ENCODE peak calls at places on chromosomes 6 and 20, in ten cellular contexts. O is D721Med; B is astrocyte; N is sciatic nerve; A is fibroblast of pulmonary artery; Z is naive B cell; D is activated T-cell treated with anti-CD3 and anti-CD28 coated beads, Interleukin-2, amount 50 U/mL, for 72 hours; F is naive thymus-derived CD8-positive, alpha-beta T cell; E is PC-3; K is HTR-8/SVneo. J is an unnamed sample.

GRCh38 chr6:13762648-13763441 is 51.2 kb upstream of the RANBP9 start:
- DNase-seq in O (no peak), B (peak), N (no peak), A (peak), Z (peak), D (peak), F (no peak), E (no peak), K (no peak), J (no peak)

GRCh38 chr20:47543006-47543431 is 41.3 kb downstream of the NCOA3 start:
- DNase-seq in O (no peak), B (peak), N (no peak), A (no peak), Z (no peak), D (no peak), F (no peak), E (no peak), K (no peak), J (no peak)

GRCh38 chr6:84271086-84271716 is 43.8 kb upstream of the CEP162 start:
- DNase-seq in O (no peak), B (no peak), N (no peak), A (no peak), Z (no peak), D (no peak), F (no peak), E (no peak), K (no peak), J (no peak)

GRCh38 chr6:17336425-17336824 is 55.3 kb downstream of the RBM24 start:
- DNase-seq in O (no peak), B (peak), N (no peak), A (no peak), Z (no peak), D (no peak), F (no peak), E (no peak), K (no peak), J (no peak)

GRCh38 chr20:57439432-57439831 is 48.2 kb downstream of the RBM38 start:
- DNase-seq in O (no peak), B (no peak), N (no peak), A (no peak), Z (no peak), D (no peak), F (no peak), E (peak), K (no peak), J (no peak)

GRCh38 chr6:52540286-52540902 is 36.5 kb downstream of the TRAM2 start:
- DNase-seq in O (no peak), B (peak), N (no peak), A (no peak), Z (no peak), D (no peak), F (no peak), E (peak), K (no peak), J (no peak)

GRCh38 chr20:6886065-6886729 is 118.7 kb downstream of the BMP2 start:
- DNase-seq in O (no peak), B (no peak), N (no peak), A (no peak), Z (no peak), D (no peak), F (no peak), E (no peak), K (no peak), J (no peak)

GRCh38 chr6:166612471-166612881 is 14.6 kb downstream of the RPS6KA2 start:
- DNase-seq in O (no peak), B (no peak), N (no peak), A (no peak), Z (no peak), D (no peak), F (no peak), E (no peak), K (no peak), J (no peak)

GRCh38 chr20:50519036-50519780 is 9.0 kb downstream of the PTPN1 start:
- DNase-seq in O (no peak), B (no peak), N (no peak), A (no peak), Z (peak), D (peak), F (no peak), E (no peak), K (no peak), J (no peak)

GRCh38 chr6:5249451-5250122 is 11.2 kb downstream of the LYRM4 start:
- DNase-seq in O (no peak), B (peak), N (no peak), A (no peak), Z (no peak), D (no peak), F (no peak), E (peak), K (no peak), J (no peak)

GRCh38 chr6:116847234-116847633 is 18.4 kb upstream of the GPRC6A start:
- DNase-seq in O (no peak), B (peak), N (no peak), A (peak), Z (no peak), D (no peak), F (no peak), E (peak), K (peak), J (no peak)

GRCh38 chr6:20034408-20034769 is 177.9 kb downstream of the MBOAT1 start:
- DNase-seq in O (no peak), B (no peak), N (no peak), A (no peak), Z (no peak), D (no peak), F (no peak), E (no peak), K (no peak), J (no peak)

GRCh38 chr6:99495466-99495865 is 19.8 kb downstream of the USP45 start:
- DNase-seq in O (no peak), B (no peak), N (no peak), A (no peak), Z (no peak), D (no peak), F (no peak), E (no peak), K (no peak), J (no peak)

GRCh38 chr6:161917645-161918044 is 643.8 kb upstream of the AGPAT4 start:
- DNase-seq in O (no peak), B (peak), N (no peak), A (no peak), Z (no peak), D (no peak), F (no peak), E (peak), K (peak), J (no peak)

GRCh38 chr6:98927534-98927933 is 20.2 kb downstream of the FBXL4 start:
- DNase-seq in O (no peak), B (no peak), N (no peak), A (no peak), Z (no peak), D (no peak), F (no peak), E (no peak), K (no peak), J (no peak)

GRCh38 chr20:9068232-9068781 is 580 bp upstream of the PLCB4 start:
- DNase-seq in O (peak), B (peak), N (peak), A (no peak), Z (no peak), D (no peak), F (no peak), E (peak), K (peak), J (no peak)

GRCh38 chr6:15343490-15344185 is 97.8 kb downstream of the JARID2 start:
- DNase-seq in O (no peak), B (no peak), N (no peak), A (no peak), Z (no peak), D (no peak), F (no peak), E (no peak), K (no peak), J (no peak)

GRCh38 chr6:97282238-97282725 is 734 bp downstream of the MMS22L start:
- DNase-seq in O (no peak), B (no peak), N (no peak), A (peak), Z (no peak), D (no peak), F (no peak), E (peak), K (peak), J (no peak)

GRCh38 chr20:58634121-58634817 is 16.8 kb upstream of the STX16 start:
- DNase-seq in O (no peak), B (peak), N (peak), A (peak), Z (peak), D (peak), F (peak), E (no peak), K (no peak), J (peak)

GRCh38 chr6:16514249-16514648 is 247.0 kb downstream of the ATXN1 start:
- DNase-seq in O (no peak), B (peak), N (no peak), A (peak), Z (no peak), D (peak), F (no peak), E (peak), K (peak), J (no peak)

GRCh38 chr6:89597988-89598387 is 40.6 kb downstream of the LYRM2 start:
- DNase-seq in O (no peak), B (peak), N (no peak), A (peak), Z (no peak), D (no peak), F (no peak), E (peak), K (peak), J (no peak)

GRCh38 chr6:2551705-2552104 is 199.0 kb downstream of the MYLK4 start:
- DNase-seq in O (no peak), B (no peak), N (no peak), A (no peak), Z (no peak), D (no peak), F (no peak), E (no peak), K (no peak), J (no peak)

GRCh38 chr20:53739799-53740785 is 146.5 kb upstream of the ZNF217 start:
- DNase-seq in O (no peak), B (peak), N (no peak), A (peak), Z (peak), D (peak), F (no peak), E (peak), K (no peak), J (no peak)

GRCh38 chr6:151154418-151154817 is 85.3 kb upstream of the AKAP12 start:
- DNase-seq in O (no peak), B (no peak), N (no peak), A (peak), Z (no peak), D (no peak), F (no peak), E (no peak), K (no peak), J (no peak)

GRCh38 chr6:156988276-156989158 is 211.3 kb downstream of the ARID1B start:
- DNase-seq in O (no peak), B (peak), N (no peak), A (peak), Z (peak), D (no peak), F (no peak), E (no peak), K (no peak), J (no peak)

GRCh38 chr6:137676888-137677287 is 182.7 kb upstream of the OLIG3 start:
- DNase-seq in O (no peak), B (no peak), N (no peak), A (no peak), Z (no peak), D (no peak), F (no peak), E (no peak), K (no peak), J (no peak)

GRCh38 chr20:53887973-53888372 is 182.4 kb downstream of the BCAS1 start:
- DNase-seq in O (no peak), B (no peak), N (no peak), A (no peak), Z (no peak), D (no peak), F (no peak), E (no peak), K (no peak), J (no peak)

GRCh38 chr6:132147530-132148011 is 196.4 kb upstream of the CCN2 start:
- DNase-seq in O (no peak), B (peak), N (no peak), A (no peak), Z (no peak), D (no peak), F (no peak), E (no peak), K (no peak), J (no peak)

GRCh38 chr6:81787313-81788068 is 35.0 kb upstream of the TENT5A start:
- DNase-seq in O (no peak), B (peak), N (no peak), A (peak), Z (no peak), D (no peak), F (no peak), E (peak), K (no peak), J (no peak)

GRCh38 chr20:41524980-41525613 is 93.1 kb downstream of the CHD6 start:
- DNase-seq in O (no peak), B (peak), N (peak), A (peak), Z (no peak), D (no peak), F (no peak), E (no peak), K (no peak), J (no peak)

J was measured in CD4-positive, alpha-beta T cell.